ENCODE peak calls at places on chromosomes 11 and 22, in ten cellular contexts. D is naive thymus-derived CD4-positive, alpha-beta T cell; X is lower leg skin; F is BJ; N is cardiac fibroblast; E is cardiac muscle cell; H is left lung; Y is Karpas-422; M is GM23338; J is HCT116. Z is an unnamed sample.

GRCh38 chr11:61162092-61162935 is 1.1 kb upstream of the VPS37C start:
- DNase-seq in N (peak), H (no peak), J (peak), D (no peak), Y (peak), M (peak), X (peak), E (peak), F (no peak), Z (no peak)

GRCh38 chr22:37069319-37069718 is 17.8 kb downstream of the KCTD17 start:
- DNase-seq in N (no peak), H (no peak), D (no peak), M (no peak), F (no peak), X (no peak), E (no peak), Y (no peak), J (no peak), Z (no peak)

GRCh38 chr11:78217650-78218541 is 29.2 kb downstream of the USP35 start:
- DNase-seq in E (no peak), H (no peak), N (no peak), D (no peak), X (peak), M (no peak), J (no peak), F (no peak), Y (no peak), Z (no peak)

GRCh38 chr11:17714356-17714854 is 5.0 kb upstream of the MYOD1 start:
- DNase-seq in F (no peak), J (no peak), N (no peak), Y (no peak), E (no peak), X (peak), D (no peak), M (peak), H (no peak), Z (no peak)

GRCh38 chr22:47333625-47334024 is 571.2 kb downstream of the TBC1D22A start:
- DNase-seq in H (no peak), M (no peak), J (peak), F (no peak), D (no peak), E (peak), Y (no peak), N (peak), X (peak), Z (no peak)

GRCh38 chr11:132032555-132032954 is 662.1 kb downstream of the NTM start:
- DNase-seq in M (no peak), Y (no peak), N (peak), J (no peak), E (peak), F (no peak), H (no peak), X (no peak), D (no peak), Z (no peak)

GRCh38 chr11:131737357-131737756 is 366.9 kb downstream of the NTM start:
- DNase-seq in J (no peak), H (no peak), E (peak), X (no peak), M (peak), D (no peak), N (peak), F (no peak), Y (no peak), Z (no peak)

GRCh38 chr11:108620958-108621772 is 27.6 kb upstream of the EXPH5 start:
- DNase-seq in D (no peak), Y (no peak), F (no peak), J (no peak), N (peak), E (peak), H (no peak), M (no peak), X (no peak), Z (peak)

GRCh38 chr11:94734563-94735275 is 33.4 kb upstream of the AMOTL1 start:
- DNase-seq in H (no peak), E (no peak), J (peak), M (peak), N (no peak), X (no peak), D (no peak), F (no peak), Y (no peak), Z (peak)

GRCh38 chr11:230431-230830 is 5.7 kb downstream of the SIRT3 start:
- DNase-seq in H (no peak), D (no peak), Y (no peak), M (no peak), F (no peak), N (no peak), E (no peak), X (peak), J (no peak), Z (no peak)

GRCh38 chr11:105969756-105970155 is 52.3 kb downstream of the MSANTD4 start:
- DNase-seq in X (no peak), E (no peak), M (no peak), D (no peak), J (no peak), F (no peak), H (no peak), Y (no peak), N (no peak), Z (no peak)

GRCh38 chr22:39178206-39179111 is 26.0 kb upstream of the CBX7 start:
- DNase-seq in N (peak), H (no peak), J (no peak), F (peak), X (peak), D (no peak), E (peak), M (no peak), Y (no peak), Z (no peak)

GRCh38 chr22:20533879-20534265 is 26.5 kb downstream of the MED15 start:
- DNase-seq in M (no peak), E (no peak), J (no peak), N (no peak), X (no peak), F (no peak), Y (no peak), D (no peak), H (no peak), Z (no peak)

GRCh38 chr22:45878051-45878764 is 98.8 kb downstream of the WNT7B start:
- DNase-seq in N (no peak), F (no peak), Y (no peak), M (no peak), J (no peak), X (peak), E (no peak), H (peak), D (no peak), Z (no peak)

GRCh38 chr11:116870054-116870453 is 32.6 kb upstream of the APOA1 start:
- DNase-seq in N (no peak), D (no peak), J (no peak), F (no peak), E (no peak), Y (no peak), X (no peak), M (no peak), H (no peak), Z (no peak)

GRCh38 chr11:79396001-79396400 is 44.8 kb downstream of the TENM4 start:
- DNase-seq in D (no peak), H (no peak), N (no peak), M (no peak), J (no peak), X (no peak), E (no peak), F (no peak), Y (no peak), Z (no peak)

GRCh38 chr22:46140989-46141928 is 9.1 kb upstream of the PPARA start:
- DNase-seq in N (no peak), Y (no peak), J (no peak), H (no peak), M (no peak), X (no peak), D (no peak), E (no peak), F (no peak), Z (no peak)

GRCh38 chr22:20607157-20607907 is 99.9 kb downstream of the MED15 start:
- DNase-seq in M (peak), Y (no peak), F (no peak), H (no peak), X (no peak), N (no peak), D (no peak), E (no peak), J (no peak), Z (no peak)

GRCh38 chr22:48960981-48961655 is 866.6 kb downstream of the BRD1 start:
- DNase-seq in N (peak), X (peak), E (no peak), M (no peak), D (no peak), Y (no peak), J (no peak), H (no peak), F (no peak), Z (no peak)

GRCh38 chr11:22976146-22976545 is 115.9 kb upstream of the CCDC179 start:
- DNase-seq in H (no peak), F (no peak), J (no peak), Y (no peak), E (peak), X (no peak), D (no peak), M (no peak), N (peak), Z (no peak)

GRCh38 chr11:128040603-128041002 is 546.8 kb downstream of the ETS1 start:
- DNase-seq in D (no peak), F (no peak), J (no peak), X (no peak), Y (no peak), H (no peak), E (peak), N (peak), M (no peak), Z (no peak)

GRCh38 chr11:63668396-63668795 is 2.8 kb downstream of the ATL3 start:
- DNase-seq in F (no peak), J (no peak), N (no peak), M (no peak), H (no peak), E (no peak), X (no peak), Y (no peak), D (no peak), Z (no peak)

GRCh38 chr11:69364901-69365300 is 70.9 kb downstream of the MYEOV start:
- DNase-seq in F (no peak), Y (no peak), J (no peak), M (no peak), N (peak), H (no peak), D (no peak), X (no peak), E (peak), Z (no peak)

GRCh38 chr11:67301313-67301921 is 1.9 kb upstream of the SSH3 start:
- DNase-seq in D (no peak), F (no peak), Y (no peak), M (no peak), J (no peak), H (peak), X (peak), N (no peak), E (no peak), Z (no peak)
- H3K4me3 ChIP-seq in D (no peak), F (no peak), Y (no peak), M (peak), J (no peak), H (no peak), X (no peak), N (no peak), E (no peak), Z (no peak)

DNA sequence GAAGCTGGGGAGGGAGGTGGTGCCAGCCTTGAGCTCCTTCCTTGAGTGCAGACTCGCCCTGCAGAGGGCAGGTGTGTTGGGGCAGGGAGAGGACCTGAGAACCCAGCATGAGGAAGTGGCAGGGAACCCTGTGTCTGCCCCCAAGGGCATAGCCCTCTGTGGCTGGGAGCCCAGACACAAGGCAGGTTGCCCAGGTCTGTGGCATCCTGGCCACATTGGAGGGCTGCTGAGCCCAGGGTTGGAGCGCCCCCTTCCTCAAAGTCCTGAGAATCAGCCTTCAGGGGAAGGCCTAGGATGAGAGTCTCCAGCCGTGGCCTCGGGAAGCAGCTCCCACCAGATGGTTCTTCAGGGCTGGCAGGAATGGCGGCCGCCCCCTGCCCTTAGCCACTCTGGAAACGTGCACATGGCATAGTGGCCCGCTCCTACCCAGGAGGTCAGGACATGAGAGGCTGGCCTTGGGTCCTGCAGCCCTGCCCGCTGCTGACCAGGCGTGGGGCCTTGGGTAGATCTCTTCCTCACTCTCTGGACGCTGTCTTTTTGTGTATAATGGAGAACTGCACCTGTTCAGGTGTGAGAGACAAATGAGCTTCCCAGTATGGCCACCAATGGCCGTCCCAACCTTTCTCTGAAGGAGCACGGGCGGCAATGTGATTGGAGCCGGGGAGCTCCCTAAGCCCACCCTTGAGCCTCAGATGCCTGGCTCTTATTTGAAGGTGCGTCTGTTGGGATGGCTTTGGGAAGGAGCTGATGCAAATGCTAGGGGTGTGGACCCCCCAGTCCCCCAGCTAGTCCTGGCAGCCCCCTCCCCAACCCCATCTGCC is 4.5 kb upstream of the CDC42BPG start:
- DNase-seq in J (no peak), D (peak), E (no peak), N (no peak), F (no peak), X (no peak), M (peak), Y (peak), H (no peak), Z (peak)
- H3K4me3 ChIP-seq in J (no peak), D (no peak), E (no peak), N (no peak), F (no peak), X (no peak), M (no peak), Y (peak), H (no peak), Z (no peak)

GRCh38 chr22:19275919-19276600 is 15.5 kb downstream of the CLTCL1 start:
- DNase-seq in X (no peak), Y (no peak), J (no peak), E (no peak), H (no peak), F (no peak), N (peak), D (no peak), M (no peak), Z (no peak)
- H3K4me3 ChIP-seq in X (no peak), Y (no peak), J (no peak), E (no peak), H (no peak), F (no peak), N (no peak), D (no peak), M (no peak), Z (no peak)

DNA sequence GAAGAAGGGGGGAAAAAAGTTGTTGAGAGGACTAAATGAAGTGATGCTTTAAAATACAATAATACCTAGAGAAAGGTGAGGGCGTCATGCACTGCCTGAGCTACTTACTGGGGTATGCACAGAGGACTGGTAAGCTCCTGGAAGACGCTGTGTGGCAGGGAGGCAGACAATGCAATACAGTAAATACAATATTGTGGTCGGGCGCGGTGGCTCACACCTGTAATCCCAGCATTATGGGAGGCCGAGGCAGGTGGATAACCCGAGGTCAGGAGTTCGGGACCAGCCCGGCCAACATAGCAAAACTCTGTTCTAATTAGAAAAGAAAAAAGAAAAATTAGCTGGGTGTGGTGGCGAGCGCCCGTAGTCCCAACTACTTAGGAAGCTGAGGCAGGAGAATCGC is 683 bp upstream of the SYTL2 start:
- DNase-seq in E (no peak), Y (no peak), M (no peak), H (no peak), J (no peak), N (no peak), F (no peak), X (no peak), D (no peak), Z (no peak)
- H3K4me3 ChIP-seq in E (peak), Y (no peak), M (peak), H (peak), J (peak), N (peak), F (peak), X (no peak), D (peak), Z (no peak)

DNA sequence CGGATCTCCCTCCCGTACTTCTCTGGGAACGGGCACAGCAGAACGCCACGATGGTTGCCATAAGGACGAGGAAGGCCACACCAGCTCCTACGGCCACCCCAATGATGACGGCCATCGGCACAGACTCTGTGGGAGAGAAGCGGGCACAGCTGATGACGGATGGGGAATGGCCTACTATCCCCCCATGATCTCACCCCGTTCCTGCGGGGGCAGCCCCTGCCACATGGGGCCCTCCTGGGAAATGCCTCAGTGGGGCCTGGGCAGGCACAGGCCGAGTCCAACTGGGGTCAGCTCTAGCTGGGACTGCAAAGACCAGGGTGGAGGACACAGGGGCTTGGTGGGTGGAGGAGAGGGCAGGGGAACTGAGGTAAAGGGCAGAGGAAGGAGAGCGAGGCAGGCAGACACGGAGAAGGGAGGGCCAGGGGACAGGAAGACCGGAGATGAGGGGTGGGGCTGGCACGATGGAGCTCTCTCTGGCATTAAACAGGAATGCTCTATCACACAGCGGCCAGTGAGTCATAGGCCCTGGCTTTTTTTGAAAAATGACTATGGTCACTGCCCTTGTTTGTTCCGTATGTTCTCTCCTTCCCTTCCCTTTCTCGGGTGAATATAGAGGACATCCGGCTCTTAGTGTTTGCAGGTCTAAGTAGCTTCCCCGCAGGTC is 76.0 kb downstream of the ST3GAL4 start:
- DNase-seq in X (peak), F (peak), M (no peak), H (no peak), J (no peak), E (peak), D (no peak), N (peak), Y (no peak), Z (no peak)
- H3K4me3 ChIP-seq in X (no peak), F (no peak), M (no peak), H (no peak), J (no peak), E (no peak), D (no peak), N (no peak), Y (no peak), Z (no peak)

DNA sequence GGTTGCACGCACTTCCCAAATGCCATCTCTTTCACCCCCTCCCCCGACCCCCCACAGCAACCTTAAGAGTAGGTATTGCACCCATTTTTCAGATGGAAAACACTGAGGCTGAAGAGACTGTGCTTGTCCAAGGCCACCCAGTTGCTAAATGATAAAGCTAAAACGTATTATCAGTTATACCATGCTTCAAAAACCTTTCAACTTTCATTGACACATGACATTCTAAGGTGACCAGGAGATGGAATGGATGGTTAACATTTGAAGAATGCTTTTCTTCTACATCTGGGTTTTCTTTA is 4.0 kb downstream of the TIMP3 start:
- DNase-seq in D (no peak), X (no peak), Y (no peak), N (no peak), M (no peak), J (no peak), E (no peak), H (no peak), F (no peak), Z (no peak)
- H3K4me3 ChIP-seq in D (no peak), X (no peak), Y (no peak), N (no peak), M (no peak), J (no peak), E (no peak), H (no peak), F (no peak), Z (no peak)

DNA sequence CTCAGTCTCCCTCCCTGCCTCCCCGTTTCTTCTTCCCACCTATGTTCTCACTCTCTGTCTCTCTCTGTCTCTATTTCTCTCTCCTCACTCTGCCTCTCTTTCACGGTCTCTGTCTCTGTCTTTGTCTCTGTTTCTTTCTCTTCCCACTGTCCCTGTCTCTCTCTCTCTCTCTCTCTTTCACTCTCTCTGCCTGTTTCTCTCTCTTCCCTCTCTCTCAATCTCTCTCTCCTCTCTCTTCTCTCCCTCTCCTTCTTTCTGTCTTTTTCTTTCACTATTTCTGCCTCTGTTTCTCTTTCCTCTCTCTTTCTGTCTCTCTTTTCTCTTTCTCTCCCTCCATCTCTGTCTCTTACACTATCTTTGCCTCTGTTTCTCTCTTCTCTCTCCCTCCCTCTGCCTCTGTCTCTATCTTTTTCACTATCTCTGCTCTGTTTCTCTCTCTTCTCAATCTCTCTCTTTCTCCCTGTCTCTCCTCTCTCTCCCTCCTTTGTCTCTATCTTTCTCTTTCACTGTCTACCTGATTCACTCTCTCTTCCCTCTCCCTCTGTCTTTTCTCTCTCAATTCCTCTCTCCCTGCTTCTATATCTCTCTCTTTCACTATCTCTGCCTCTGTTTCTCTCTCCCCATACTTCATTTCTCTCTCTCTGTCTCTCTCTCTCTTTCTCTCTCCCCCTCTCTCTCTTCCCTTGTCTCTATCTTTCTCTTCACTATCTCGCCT is 5.4 kb downstream of the APLNR start:
- DNase-seq in J (no peak), X (no peak), E (no peak), N (no peak), H (no peak), Y (no peak), F (no peak), D (no peak), M (no peak), Z (no peak)
- H3K4me3 ChIP-seq in J (no peak), X (no peak), E (no peak), N (no peak), H (no peak), Y (no peak), F (no peak), D (no peak), M (no peak), Z (no peak)

GRCh38 chr11:86589204-86589603 is 83.2 kb downstream of the ME3 start:
- DNase-seq in M (no peak), F (no peak), J (no peak), E (no peak), H (no peak), Y (no peak), X (no peak), N (no peak), D (no peak), Z (no peak)
- H3K4me3 ChIP-seq in M (no peak), F (no peak), J (no peak), E (no peak), H (no peak), Y (no peak), X (no peak), N (no peak), D (no peak), Z (no peak)

Z was measured in Jurkat, Clone E6-1.